ENCODE peak calls at places on chromosomes 11 and 22, in nine cellular contexts. A is fibroblast of villous mesenchyme, U is Peyer's patch, R is left ventricle myocardium inferior, I is choroid plexus epithelial cell, X is pancreas, E is breast epithelium, C is foreskin keratinocyte, Y is osteocyte. Z is an unnamed sample.

GRCh38 chr11:112470355-112470754 is 209.7 kb upstream of the PLET1 start:
- DNase-seq in A (peak), U (no peak), R (no peak), I (peak), X (no peak), E (no peak), C (peak), Y (no peak), Z (no peak)

GRCh38 chr11:81987829-81988472 is 745.7 kb downstream of the FAM181B start:
- DNase-seq in A (peak), U (no peak), R (no peak), I (peak), X (peak), E (no peak), C (peak), Y (no peak), Z (no peak)

GRCh38 chr22:39927544-39927943 is 26.7 kb downstream of the GRAP2 start:
- DNase-seq in A (no peak), U (no peak), R (no peak), I (no peak), X (no peak), E (no peak), C (no peak), Y (no peak), Z (no peak)

GRCh38 chr22:29503811-29504372 is 23.9 kb downstream of the NEFH start:
- DNase-seq in A (peak), U (no peak), R (peak), I (peak), X (no peak), E (no peak), C (peak), Y (no peak), Z (no peak)

GRCh38 chr11:46362146-46363030 is 15.1 kb downstream of the DGKZ start:
- DNase-seq in A (no peak), U (no peak), R (peak), I (no peak), X (no peak), E (no peak), C (no peak), Y (no peak), Z (no peak)

GRCh38 chr11:134261626-134262488 is 8.5 kb downstream of the ACAD8 start:
- DNase-seq in A (no peak), U (no peak), R (no peak), I (peak), X (no peak), E (no peak), C (peak), Y (no peak), Z (peak)

GRCh38 chr11:86499723-86500129 is 125.0 kb downstream of the CCDC81 start:
- DNase-seq in A (no peak), U (peak), R (no peak), I (no peak), X (no peak), E (no peak), C (no peak), Y (no peak), Z (no peak)

GRCh38 chr11:103091024-103091423 is 936 bp downstream of the DCUN1D5 start:
- DNase-seq in A (peak), U (no peak), R (no peak), I (peak), X (no peak), E (no peak), C (peak), Y (no peak), Z (no peak)

GRCh38 chr11:129490004-129490403 is 114.4 kb downstream of the BARX2 start:
- DNase-seq in A (no peak), U (no peak), R (no peak), I (no peak), X (no peak), E (no peak), C (no peak), Y (no peak), Z (no peak)

GRCh38 chr22:41668971-41669911 is 19.4 kb downstream of the SNU13 start:
- DNase-seq in A (peak), U (no peak), R (no peak), I (peak), X (no peak), E (no peak), C (peak), Y (no peak), Z (no peak)

GRCh38 chr11:114282488-114282887 is 13.7 kb upstream of the NNMT start:
- DNase-seq in A (peak), U (no peak), R (no peak), I (no peak), X (no peak), E (no peak), C (no peak), Y (peak), Z (no peak)

GRCh38 chr11:11748706-11749365 is 92.9 kb upstream of the USP47 start:
- DNase-seq in A (no peak), U (no peak), R (no peak), I (peak), X (no peak), E (no peak), C (peak), Y (no peak), Z (no peak)

GRCh38 chr11:47551086-47551485 is 1.8 kb downstream of the CELF1 start:
- DNase-seq in A (peak), U (no peak), R (no peak), I (peak), X (no peak), E (no peak), C (peak), Y (no peak), Z (no peak)

GRCh38 chr11:866481-866880 is 23.8 kb downstream of the TSPAN4 start:
- DNase-seq in A (no peak), U (no peak), R (no peak), I (no peak), X (no peak), E (no peak), C (no peak), Y (no peak), Z (no peak)

GRCh38 chr11:66268953-66269906 is 791 bp downstream of the RAB1B start:
- DNase-seq in A (peak), U (no peak), R (no peak), I (peak), X (no peak), E (no peak), C (no peak), Y (no peak), Z (peak)

GRCh38 chr22:20763630-20764029 is 10.3 kb upstream of the SERPIND1 start:
- DNase-seq in A (no peak), U (no peak), R (no peak), I (peak), X (no peak), E (no peak), C (no peak), Y (no peak), Z (no peak)

GRCh38 chr11:123783536-123783935 is 22.6 kb downstream of the OR6M1 start:
- DNase-seq in A (no peak), U (no peak), R (no peak), I (no peak), X (no peak), E (no peak), C (no peak), Y (no peak), Z (no peak)

GRCh38 chr11:12399355-12399754 is 22.0 kb downstream of the PARVA start:
- DNase-seq in A (peak), U (no peak), R (no peak), I (no peak), X (no peak), E (no peak), C (no peak), Y (no peak), Z (no peak)

GRCh38 chr22:28116261-28116673 is 197.2 kb upstream of the PITPNB start:
- DNase-seq in A (peak), U (no peak), R (peak), I (peak), X (no peak), E (no peak), C (peak), Y (no peak), Z (no peak)

GRCh38 chr11:561148-562003 is 606 bp downstream of the RASSF7 start:
- DNase-seq in A (no peak), U (peak), R (no peak), I (no peak), X (peak), E (no peak), C (peak), Y (no peak), Z (no peak)

GRCh38 chr11:129148487-129148886 is 43.6 kb downstream of the ARHGAP32 start:
- DNase-seq in A (no peak), U (no peak), R (no peak), I (no peak), X (no peak), E (no peak), C (no peak), Y (no peak), Z (no peak)

DNA sequence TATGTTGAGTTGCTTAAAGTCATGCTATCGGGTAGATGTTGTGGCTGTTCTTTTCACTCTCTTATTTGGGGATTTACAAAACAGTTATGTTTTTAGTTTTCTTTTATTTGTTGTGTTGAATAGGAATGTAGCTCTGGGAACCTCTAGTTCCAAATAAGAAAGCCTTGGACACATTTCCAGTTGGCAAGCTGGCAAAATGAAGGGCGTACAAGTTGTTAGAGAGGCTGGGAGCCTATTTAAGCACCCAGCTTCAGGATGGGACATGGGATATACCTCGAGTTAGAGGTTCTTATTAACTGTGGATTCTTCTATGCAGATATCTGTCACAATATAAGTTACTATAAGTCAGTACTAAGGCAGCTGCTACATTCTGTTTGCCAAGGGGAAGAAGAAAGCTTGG is 22.8 kb downstream of the PPARA start:
- DNase-seq in A (peak), U (no peak), R (no peak), I (no peak), X (no peak), E (no peak), C (no peak), Y (no peak), Z (no peak)
- TF ChIP-seq CTCF in A (no peak), U (no peak), R (no peak), I (no peak), X (no peak), E (no peak), C (no peak), Y (no peak), Z (no peak)

DNA sequence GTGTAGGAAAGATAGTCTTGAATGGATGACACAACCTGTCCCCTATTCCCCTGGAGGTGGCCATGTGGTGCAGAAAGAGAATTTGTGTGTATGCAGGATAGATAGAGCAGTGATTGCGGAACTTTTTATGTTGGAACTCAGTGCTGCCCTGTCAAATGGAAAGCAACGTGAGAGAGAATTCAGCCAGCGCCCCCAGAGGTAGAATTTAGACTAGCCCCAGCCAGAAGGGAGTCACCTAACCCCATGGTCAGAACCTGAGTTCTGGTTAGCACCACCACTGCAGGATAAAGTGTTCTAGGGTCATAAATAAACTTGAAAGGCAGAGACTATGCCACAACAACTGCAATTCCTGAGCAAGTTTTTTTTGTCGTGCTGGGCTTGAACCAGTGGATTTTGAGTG is 152.9 kb upstream of the GRIA4 start:
- DNase-seq in A (no peak), U (no peak), R (no peak), I (peak), X (no peak), E (no peak), C (no peak), Y (no peak), Z (no peak)
- TF ChIP-seq CTCF in A (no peak), U (no peak), R (no peak), I (peak), X (no peak), E (no peak), C (no peak), Y (no peak), Z (no peak)

GRCh38 chr22:19732403-19733113 is 9.2 kb downstream of the GP1BB start:
- DNase-seq in A (no peak), U (no peak), R (no peak), I (no peak), X (no peak), E (no peak), C (no peak), Y (no peak), Z (no peak)
- TF ChIP-seq CTCF in A (no peak), U (no peak), R (no peak), I (no peak), X (no peak), E (no peak), C (no peak), Y (no peak), Z (no peak)

GRCh38 chr11:70503878-70504240 is 105.5 kb downstream of the CTTN start:
- DNase-seq in A (no peak), U (peak), R (peak), I (no peak), X (no peak), E (no peak), C (no peak), Y (no peak), Z (no peak)
- TF ChIP-seq CTCF in A (no peak), U (no peak), R (peak), I (peak), X (no peak), E (no peak), C (no peak), Y (no peak), Z (no peak)

DNA sequence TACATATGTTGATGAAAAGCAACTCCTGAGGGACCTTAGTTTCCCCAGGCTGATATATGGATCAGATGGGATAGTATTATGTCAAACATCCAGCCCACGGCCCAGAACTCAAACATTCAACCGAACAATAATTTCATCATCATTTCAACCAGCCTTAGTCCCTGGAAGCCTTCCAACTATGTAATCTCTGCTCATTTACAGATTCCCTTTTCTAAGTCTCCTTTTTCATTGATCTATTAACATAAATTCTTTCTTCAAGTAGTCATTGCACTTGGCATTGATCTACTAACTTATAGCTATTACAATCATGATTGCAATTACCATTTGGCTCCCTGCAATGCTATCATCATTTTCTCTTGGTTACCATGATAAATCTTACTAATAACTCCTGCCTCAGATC is 175.0 kb downstream of the RRAS2 start:
- DNase-seq in A (no peak), U (no peak), R (no peak), I (no peak), X (no peak), E (no peak), C (no peak), Y (no peak), Z (no peak)
- TF ChIP-seq CTCF in A (no peak), U (no peak), R (no peak), I (no peak), X (no peak), E (no peak), C (no peak), Y (no peak), Z (no peak)

Z was measured in glutamatergic neuron.